ENCODE peak calls at places on chromosomes 1 and 21, in nine cellular contexts. One of them, this sample, is unnamed.

GRCh38 chr1:4837752-4838151 is 183.3 kb downstream of the AJAP1 start:
- DNase-seq in sigmoid colon: no peak
- DNase-seq in HFFc6: no peak
- DNase-seq in BE2C: no peak
- DNase-seq in PC-9: no peak
- DNase-seq in endothelial cell: no peak
- DNase-seq in AG09309: no peak
- DNase-seq in lower leg skin: no peak
- DNase-seq in tibial artery: no peak
- DNase-seq in this sample: no peak

GRCh38 chr1:165070675-165071074 is 285.8 kb downstream of the LMX1A start:
- DNase-seq in sigmoid colon: no peak
- DNase-seq in HFFc6: no peak
- DNase-seq in BE2C: no peak
- DNase-seq in PC-9: no peak
- DNase-seq in endothelial cell: no peak
- DNase-seq in AG09309: no peak
- DNase-seq in lower leg skin: no peak
- DNase-seq in tibial artery: no peak
- DNase-seq in this sample: no peak

GRCh38 chr21:35924714-35925301 is 135.5 kb downstream of the SETD4 start:
- DNase-seq in sigmoid colon: peak
- DNase-seq in HFFc6: peak
- DNase-seq in BE2C: no peak
- DNase-seq in PC-9: no peak
- DNase-seq in endothelial cell: no peak
- DNase-seq in AG09309: peak
- DNase-seq in lower leg skin: no peak
- DNase-seq in tibial artery: no peak
- DNase-seq in this sample: no peak

GRCh38 chr1:226939439-226940028 is 560 bp upstream of the COQ8A start:
- DNase-seq in sigmoid colon: peak
- DNase-seq in HFFc6: peak
- DNase-seq in BE2C: peak
- DNase-seq in PC-9: no peak
- DNase-seq in endothelial cell: peak
- DNase-seq in AG09309: no peak
- DNase-seq in lower leg skin: peak
- DNase-seq in tibial artery: peak
- DNase-seq in this sample: no peak

GRCh38 chr1:27966402-27967105 is 6.8 kb downstream of the XKR8 start:
- DNase-seq in sigmoid colon: no peak
- DNase-seq in HFFc6: no peak
- DNase-seq in BE2C: no peak
- DNase-seq in PC-9: peak
- DNase-seq in endothelial cell: no peak
- DNase-seq in AG09309: no peak
- DNase-seq in lower leg skin: no peak
- DNase-seq in tibial artery: no peak
- DNase-seq in this sample: no peak

GRCh38 chr1:67463298-67463960 is 33.2 kb upstream of the SERBP1 start:
- DNase-seq in sigmoid colon: no peak
- DNase-seq in HFFc6: no peak
- DNase-seq in BE2C: no peak
- DNase-seq in PC-9: no peak
- DNase-seq in endothelial cell: no peak
- DNase-seq in AG09309: no peak
- DNase-seq in lower leg skin: no peak
- DNase-seq in tibial artery: no peak
- DNase-seq in this sample: no peak

GRCh38 chr1:143748906-143749305 is 222.9 kb downstream of the FAM72C start:
- DNase-seq in sigmoid colon: no peak
- DNase-seq in HFFc6: no peak
- DNase-seq in BE2C: no peak
- DNase-seq in PC-9: no peak
- DNase-seq in endothelial cell: no peak
- DNase-seq in AG09309: no peak
- DNase-seq in lower leg skin: no peak
- DNase-seq in tibial artery: no peak
- DNase-seq in this sample: no peak

GRCh38 chr1:27033059-27033746 is 20.6 kb upstream of the TENT5B start:
- DNase-seq in sigmoid colon: no peak
- DNase-seq in HFFc6: no peak
- DNase-seq in BE2C: no peak
- DNase-seq in PC-9: peak
- DNase-seq in endothelial cell: no peak
- DNase-seq in AG09309: no peak
- DNase-seq in lower leg skin: no peak
- DNase-seq in tibial artery: no peak
- DNase-seq in this sample: no peak

GRCh38 chr1:46424730-46425129 is 30.6 kb downstream of the FAAH start:
- DNase-seq in sigmoid colon: no peak
- DNase-seq in HFFc6: no peak
- DNase-seq in BE2C: no peak
- DNase-seq in PC-9: no peak
- DNase-seq in endothelial cell: no peak
- DNase-seq in AG09309: no peak
- DNase-seq in lower leg skin: no peak
- DNase-seq in tibial artery: no peak
- DNase-seq in this sample: no peak

GRCh38 chr1:26156285-26157038 is 2.4 kb upstream of the FAM110D start:
- DNase-seq in sigmoid colon: no peak
- DNase-seq in HFFc6: no peak
- DNase-seq in BE2C: peak
- DNase-seq in PC-9: no peak
- DNase-seq in endothelial cell: peak
- DNase-seq in AG09309: no peak
- DNase-seq in lower leg skin: peak
- DNase-seq in tibial artery: no peak
- DNase-seq in this sample: peak

GRCh38 chr1:67460648-67461500 is 30.7 kb upstream of the SERBP1 start:
- DNase-seq in sigmoid colon: no peak
- DNase-seq in HFFc6: no peak
- DNase-seq in BE2C: no peak
- DNase-seq in PC-9: no peak
- DNase-seq in endothelial cell: no peak
- DNase-seq in AG09309: no peak
- DNase-seq in lower leg skin: no peak
- DNase-seq in tibial artery: peak
- DNase-seq in this sample: no peak

GRCh38 chr1:91651671-91652071 is 151.0 kb downstream of the CDC7 start:
- DNase-seq in sigmoid colon: peak
- DNase-seq in HFFc6: no peak
- DNase-seq in BE2C: no peak
- DNase-seq in PC-9: no peak
- DNase-seq in endothelial cell: no peak
- DNase-seq in AG09309: peak
- DNase-seq in lower leg skin: peak
- DNase-seq in tibial artery: peak
- DNase-seq in this sample: peak

GRCh38 chr1:232922475-232922874 is 27.9 kb upstream of the NTPCR start:
- DNase-seq in sigmoid colon: no peak
- DNase-seq in HFFc6: no peak
- DNase-seq in BE2C: no peak
- DNase-seq in PC-9: no peak
- DNase-seq in endothelial cell: no peak
- DNase-seq in AG09309: peak
- DNase-seq in lower leg skin: no peak
- DNase-seq in tibial artery: no peak
- DNase-seq in this sample: no peak

GRCh38 chr1:2522230-2522629 is 4.2 kb downstream of the PANK4 start:
- DNase-seq in sigmoid colon: no peak
- DNase-seq in HFFc6: no peak
- DNase-seq in BE2C: no peak
- DNase-seq in PC-9: no peak
- DNase-seq in endothelial cell: no peak
- DNase-seq in AG09309: no peak
- DNase-seq in lower leg skin: no peak
- DNase-seq in tibial artery: no peak
- DNase-seq in this sample: no peak

GRCh38 chr1:2523891-2524609 is 2.3 kb downstream of the PANK4 start:
- DNase-seq in sigmoid colon: no peak
- DNase-seq in HFFc6: no peak
- DNase-seq in BE2C: no peak
- DNase-seq in PC-9: no peak
- DNase-seq in endothelial cell: no peak
- DNase-seq in AG09309: no peak
- DNase-seq in lower leg skin: no peak
- DNase-seq in tibial artery: no peak
- DNase-seq in this sample: no peak

GRCh38 chr1:2525524-2525895 is 886 bp downstream of the PANK4 start:
- DNase-seq in sigmoid colon: no peak
- DNase-seq in HFFc6: no peak
- DNase-seq in BE2C: no peak
- DNase-seq in PC-9: no peak
- DNase-seq in endothelial cell: no peak
- DNase-seq in AG09309: no peak
- DNase-seq in lower leg skin: no peak
- DNase-seq in tibial artery: no peak
- DNase-seq in this sample: no peak

GRCh38 chr1:2520806-2521205 is 5.6 kb downstream of the PANK4 start:
- DNase-seq in sigmoid colon: no peak
- DNase-seq in HFFc6: no peak
- DNase-seq in BE2C: no peak
- DNase-seq in PC-9: no peak
- DNase-seq in endothelial cell: no peak
- DNase-seq in AG09309: no peak
- DNase-seq in lower leg skin: no peak
- DNase-seq in tibial artery: no peak
- DNase-seq in this sample: no peak

DNA sequence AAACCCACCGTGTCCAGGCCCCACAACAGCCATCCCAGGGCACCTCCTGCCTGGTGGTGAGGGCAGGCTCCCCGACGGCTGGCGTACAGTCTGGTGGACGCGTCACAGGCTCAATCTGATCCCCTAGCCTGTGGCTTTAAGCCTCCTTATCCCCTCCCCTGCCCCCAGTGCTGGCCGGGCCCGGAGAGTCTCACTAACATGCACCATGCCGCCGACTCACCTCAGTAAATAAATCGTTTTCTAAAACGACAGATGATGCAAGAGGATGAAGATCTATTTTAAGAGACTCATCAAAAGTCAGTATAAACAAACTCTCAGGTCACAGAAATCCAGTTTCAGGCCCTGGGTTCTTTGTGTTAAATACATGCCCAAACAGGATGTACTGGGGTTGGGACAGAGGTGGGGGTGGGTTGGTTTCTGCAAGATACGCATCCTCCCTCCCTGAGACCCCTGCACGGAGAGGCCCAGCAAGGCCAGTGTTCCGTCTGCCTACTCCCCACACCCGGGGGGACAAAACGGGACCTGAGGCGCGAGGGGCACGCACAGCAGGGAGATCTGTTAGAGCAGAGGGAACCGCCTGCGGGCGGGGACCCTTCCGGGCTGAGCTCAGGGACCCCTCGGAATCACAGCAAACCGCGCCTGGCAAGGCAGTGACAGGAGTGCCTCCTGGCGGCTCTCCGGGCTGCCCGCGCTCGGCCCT is 3.1 kb downstream of the PANK4 start:
- DNase-seq in sigmoid colon: no peak
- DNase-seq in HFFc6: no peak
- DNase-seq in BE2C: no peak
- DNase-seq in PC-9: no peak
- DNase-seq in endothelial cell: no peak
- DNase-seq in AG09309: no peak
- DNase-seq in lower leg skin: no peak
- DNase-seq in tibial artery: no peak
- DNase-seq in this sample: no peak
- TF ChIP-seq CTCF in sigmoid colon: no peak
- TF ChIP-seq CTCF in HFFc6: no peak
- TF ChIP-seq CTCF in BE2C: no peak
- TF ChIP-seq CTCF in PC-9: no peak
- TF ChIP-seq CTCF in endothelial cell: no peak
- TF ChIP-seq CTCF in AG09309: no peak
- TF ChIP-seq CTCF in lower leg skin: no peak
- TF ChIP-seq CTCF in tibial artery: no peak
- TF ChIP-seq CTCF in this sample: no peak

GRCh38 chr1:203307690-203308126 is 2.4 kb downstream of the BTG2 start:
- DNase-seq in sigmoid colon: no peak
- DNase-seq in HFFc6: no peak
- DNase-seq in BE2C: no peak
- DNase-seq in PC-9: no peak
- DNase-seq in endothelial cell: no peak
- DNase-seq in AG09309: no peak
- DNase-seq in lower leg skin: no peak
- DNase-seq in tibial artery: no peak
- DNase-seq in this sample: no peak

GRCh38 chr1:203306970-203307541 is 1.7 kb downstream of the BTG2 start:
- DNase-seq in sigmoid colon: peak
- DNase-seq in HFFc6: no peak
- DNase-seq in BE2C: no peak
- DNase-seq in PC-9: no peak
- DNase-seq in endothelial cell: no peak
- DNase-seq in AG09309: no peak
- DNase-seq in lower leg skin: no peak
- DNase-seq in tibial artery: peak
- DNase-seq in this sample: peak

GRCh38 chr1:203304919-203305808 is at the start of gene BTG2:
- DNase-seq in sigmoid colon: peak
- DNase-seq in HFFc6: peak
- DNase-seq in BE2C: peak
- DNase-seq in PC-9: peak
- DNase-seq in endothelial cell: peak
- DNase-seq in AG09309: no peak
- DNase-seq in lower leg skin: peak
- DNase-seq in tibial artery: peak
- DNase-seq in this sample: peak

GRCh38 chr1:203305809-203306088 is 430 bp downstream of the BTG2 start:
- DNase-seq in sigmoid colon: peak
- DNase-seq in HFFc6: no peak
- DNase-seq in BE2C: no peak
- DNase-seq in PC-9: no peak
- DNase-seq in endothelial cell: no peak
- DNase-seq in AG09309: no peak
- DNase-seq in lower leg skin: no peak
- DNase-seq in tibial artery: no peak
- DNase-seq in this sample: no peak

GRCh38 chr1:203306089-203306969 is 1.0 kb downstream of the BTG2 start:
- DNase-seq in sigmoid colon: peak
- DNase-seq in HFFc6: peak
- DNase-seq in BE2C: peak
- DNase-seq in PC-9: peak
- DNase-seq in endothelial cell: no peak
- DNase-seq in AG09309: peak
- DNase-seq in lower leg skin: peak
- DNase-seq in tibial artery: peak
- DNase-seq in this sample: peak
- TF ChIP-seq CTCF in sigmoid colon: no peak
- TF ChIP-seq CTCF in HFFc6: no peak
- TF ChIP-seq CTCF in BE2C: peak
- TF ChIP-seq CTCF in PC-9: no peak
- TF ChIP-seq CTCF in endothelial cell: no peak
- TF ChIP-seq CTCF in AG09309: no peak
- TF ChIP-seq CTCF in lower leg skin: no peak
- TF ChIP-seq CTCF in tibial artery: no peak
- TF ChIP-seq CTCF in this sample: no peak

GRCh38 chr1:244857761-244858160 is 6.6 kb downstream of the HNRNPU start:
- DNase-seq in sigmoid colon: no peak
- DNase-seq in HFFc6: no peak
- DNase-seq in BE2C: no peak
- DNase-seq in PC-9: no peak
- DNase-seq in endothelial cell: no peak
- DNase-seq in AG09309: no peak
- DNase-seq in lower leg skin: no peak
- DNase-seq in tibial artery: no peak
- DNase-seq in this sample: no peak
- TF ChIP-seq CTCF in sigmoid colon: no peak
- TF ChIP-seq CTCF in HFFc6: no peak
- TF ChIP-seq CTCF in BE2C: no peak
- TF ChIP-seq CTCF in PC-9: no peak
- TF ChIP-seq CTCF in endothelial cell: no peak
- TF ChIP-seq CTCF in AG09309: no peak
- TF ChIP-seq CTCF in lower leg skin: no peak
- TF ChIP-seq CTCF in tibial artery: no peak
- TF ChIP-seq CTCF in this sample: no peak

GRCh38 chr1:59900640-59901039 is 25.9 kb downstream of the CYP2J2 start:
- DNase-seq in sigmoid colon: no peak
- DNase-seq in HFFc6: no peak
- DNase-seq in BE2C: no peak
- DNase-seq in PC-9: no peak
- DNase-seq in endothelial cell: no peak
- DNase-seq in AG09309: no peak
- DNase-seq in lower leg skin: no peak
- DNase-seq in tibial artery: no peak
- DNase-seq in this sample: no peak
- TF ChIP-seq CTCF in sigmoid colon: no peak
- TF ChIP-seq CTCF in HFFc6: no peak
- TF ChIP-seq CTCF in BE2C: peak
- TF ChIP-seq CTCF in PC-9: no peak
- TF ChIP-seq CTCF in endothelial cell: peak
- TF ChIP-seq CTCF in AG09309: no peak
- TF ChIP-seq CTCF in lower leg skin: no peak
- TF ChIP-seq CTCF in tibial artery: no peak
- TF ChIP-seq CTCF in this sample: no peak